ENCODE peak calls at places on chromosomes 2 and 18, in nine cellular contexts. One of them, this sample, is unnamed.

GRCh38 chr2:219522111-219523030 is 8.1 kb downstream of the ASIC4 start:
- DNase-seq in IMR-90: peak
- DNase-seq in suprapubic skin: no peak
- DNase-seq in body of pancreas: no peak
- DNase-seq in breast epithelium: no peak
- DNase-seq in heart left ventricle: no peak
- DNase-seq in HCT116: peak
- DNase-seq in GM12878: no peak
- DNase-seq in A549: no peak
- DNase-seq in this sample: peak

GRCh38 chr18:28961669-28962228 is 784.8 kb upstream of the CDH2 start:
- DNase-seq in A549: peak
- DNase-seq in suprapubic skin: no peak
- DNase-seq in IMR-90: peak
- DNase-seq in GM12878: no peak
- DNase-seq in heart left ventricle: no peak
- DNase-seq in HCT116: peak
- DNase-seq in breast epithelium: no peak
- DNase-seq in body of pancreas: no peak
- DNase-seq in this sample: no peak

GRCh38 chr18:22344908-22345670 is 72.6 kb downstream of the CTAGE1 start:
- DNase-seq in breast epithelium: no peak
- DNase-seq in heart left ventricle: no peak
- DNase-seq in IMR-90: no peak
- DNase-seq in suprapubic skin: no peak
- DNase-seq in body of pancreas: no peak
- DNase-seq in HCT116: no peak
- DNase-seq in GM12878: no peak
- DNase-seq in A549: no peak
- DNase-seq in this sample: peak

GRCh38 chr2:63696496-63696895 is 107.7 kb downstream of the MDH1 start:
- DNase-seq in suprapubic skin: no peak
- DNase-seq in body of pancreas: no peak
- DNase-seq in A549: no peak
- DNase-seq in IMR-90: peak
- DNase-seq in GM12878: no peak
- DNase-seq in HCT116: no peak
- DNase-seq in heart left ventricle: no peak
- DNase-seq in breast epithelium: no peak
- DNase-seq in this sample: no peak

GRCh38 chr2:122643725-122644329 is 888.4 kb downstream of the TSN start:
- DNase-seq in HCT116: no peak
- DNase-seq in heart left ventricle: no peak
- DNase-seq in IMR-90: peak
- DNase-seq in breast epithelium: peak
- DNase-seq in A549: no peak
- DNase-seq in suprapubic skin: no peak
- DNase-seq in body of pancreas: no peak
- DNase-seq in GM12878: no peak
- DNase-seq in this sample: peak

GRCh38 chr2:204971219-204971907 is 426.1 kb downstream of the PARD3B start:
- DNase-seq in suprapubic skin: no peak
- DNase-seq in heart left ventricle: no peak
- DNase-seq in A549: no peak
- DNase-seq in HCT116: no peak
- DNase-seq in IMR-90: no peak
- DNase-seq in body of pancreas: no peak
- DNase-seq in GM12878: no peak
- DNase-seq in breast epithelium: no peak
- DNase-seq in this sample: no peak

GRCh38 chr2:159677654-159678053 is 34.7 kb upstream of the MARCHF7 start:
- DNase-seq in breast epithelium: no peak
- DNase-seq in HCT116: no peak
- DNase-seq in GM12878: no peak
- DNase-seq in IMR-90: peak
- DNase-seq in A549: no peak
- DNase-seq in heart left ventricle: no peak
- DNase-seq in suprapubic skin: no peak
- DNase-seq in body of pancreas: no peak
- DNase-seq in this sample: no peak

GRCh38 chr18:12946549-12947354 is 1.1 kb upstream of the SEH1L start:
- DNase-seq in GM12878: no peak
- DNase-seq in breast epithelium: peak
- DNase-seq in body of pancreas: peak
- DNase-seq in heart left ventricle: peak
- DNase-seq in suprapubic skin: no peak
- DNase-seq in IMR-90: peak
- DNase-seq in A549: peak
- DNase-seq in HCT116: peak
- DNase-seq in this sample: peak

GRCh38 chr2:69933839-69934613 is 19.1 kb downstream of the MXD1 start:
- DNase-seq in breast epithelium: no peak
- DNase-seq in IMR-90: peak
- DNase-seq in body of pancreas: no peak
- DNase-seq in suprapubic skin: no peak
- DNase-seq in A549: peak
- DNase-seq in heart left ventricle: no peak
- DNase-seq in GM12878: no peak
- DNase-seq in HCT116: no peak
- DNase-seq in this sample: peak

GRCh38 chr2:127134235-127134634 is 27.3 kb upstream of the BIN1 start:
- DNase-seq in body of pancreas: no peak
- DNase-seq in breast epithelium: no peak
- DNase-seq in A549: no peak
- DNase-seq in IMR-90: no peak
- DNase-seq in HCT116: no peak
- DNase-seq in GM12878: no peak
- DNase-seq in suprapubic skin: no peak
- DNase-seq in heart left ventricle: no peak
- DNase-seq in this sample: peak

GRCh38 chr2:160621748-160622147 is 128.1 kb upstream of the RBMS1 start:
- DNase-seq in GM12878: no peak
- DNase-seq in breast epithelium: no peak
- DNase-seq in body of pancreas: no peak
- DNase-seq in IMR-90: peak
- DNase-seq in suprapubic skin: no peak
- DNase-seq in A549: no peak
- DNase-seq in HCT116: no peak
- DNase-seq in heart left ventricle: no peak
- DNase-seq in this sample: no peak

GRCh38 chr2:11877764-11878163 is 131.3 kb downstream of the LPIN1 start:
- DNase-seq in suprapubic skin: no peak
- DNase-seq in breast epithelium: no peak
- DNase-seq in GM12878: no peak
- DNase-seq in A549: no peak
- DNase-seq in IMR-90: no peak
- DNase-seq in body of pancreas: no peak
- DNase-seq in HCT116: no peak
- DNase-seq in heart left ventricle: no peak
- DNase-seq in this sample: no peak

GRCh38 chr2:240631561-240632290 is 6.4 kb downstream of the GPR35 start:
- DNase-seq in A549: no peak
- DNase-seq in HCT116: no peak
- DNase-seq in heart left ventricle: peak
- DNase-seq in breast epithelium: no peak
- DNase-seq in body of pancreas: peak
- DNase-seq in suprapubic skin: peak
- DNase-seq in GM12878: no peak
- DNase-seq in IMR-90: no peak
- DNase-seq in this sample: peak

DNA sequence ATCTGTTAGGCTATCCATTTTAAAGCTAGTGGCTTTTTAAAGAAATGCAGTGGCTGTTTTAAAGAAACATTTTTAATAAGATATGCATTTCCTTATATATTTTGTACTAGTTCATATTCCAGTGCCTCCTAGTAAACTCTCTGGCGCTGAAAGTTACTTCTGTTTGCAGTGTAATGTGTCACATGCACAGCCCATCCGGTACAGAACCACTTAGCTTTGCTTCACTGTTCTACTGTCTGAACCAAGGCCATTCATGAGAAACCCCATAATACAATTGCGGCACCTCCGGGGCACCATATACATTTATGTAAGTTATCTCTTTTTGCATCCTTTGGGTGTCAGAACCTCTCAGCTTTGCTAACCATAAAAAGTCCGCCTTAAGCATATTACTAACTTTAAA is 114.6 kb upstream of the KCTD1 start:
- DNase-seq in suprapubic skin: no peak
- DNase-seq in breast epithelium: no peak
- DNase-seq in A549: no peak
- DNase-seq in HCT116: no peak
- DNase-seq in IMR-90: no peak
- DNase-seq in GM12878: no peak
- DNase-seq in heart left ventricle: no peak
- DNase-seq in body of pancreas: no peak
- DNase-seq in this sample: no peak
- TF ChIP-seq POLR2A in suprapubic skin: no peak
- TF ChIP-seq POLR2A in breast epithelium: no peak
- TF ChIP-seq POLR2A in A549: no peak
- TF ChIP-seq POLR2A in HCT116: no peak
- TF ChIP-seq POLR2A in IMR-90: no peak
- TF ChIP-seq POLR2A in GM12878: no peak
- TF ChIP-seq POLR2A in heart left ventricle: no peak
- TF ChIP-seq POLR2A in body of pancreas: no peak
- TF ChIP-seq POLR2A in this sample: no peak

GRCh38 chr2:25257032-25257455 is 84.7 kb downstream of the DNMT3A start:
- DNase-seq in body of pancreas: no peak
- DNase-seq in heart left ventricle: peak
- DNase-seq in suprapubic skin: no peak
- DNase-seq in HCT116: no peak
- DNase-seq in GM12878: no peak
- DNase-seq in A549: no peak
- DNase-seq in IMR-90: peak
- DNase-seq in breast epithelium: no peak
- DNase-seq in this sample: peak

GRCh38 chr2:25258814-25259743 is 82.6 kb downstream of the DNMT3A start:
- DNase-seq in HCT116: no peak
- DNase-seq in breast epithelium: no peak
- DNase-seq in IMR-90: no peak
- DNase-seq in suprapubic skin: no peak
- DNase-seq in heart left ventricle: no peak
- DNase-seq in body of pancreas: no peak
- DNase-seq in GM12878: no peak
- DNase-seq in A549: no peak
- DNase-seq in this sample: no peak

GRCh38 chr2:25259744-25260124 is 82.0 kb downstream of the DNMT3A start:
- DNase-seq in suprapubic skin: no peak
- DNase-seq in A549: no peak
- DNase-seq in GM12878: no peak
- DNase-seq in breast epithelium: no peak
- DNase-seq in IMR-90: no peak
- DNase-seq in body of pancreas: no peak
- DNase-seq in HCT116: no peak
- DNase-seq in heart left ventricle: no peak
- DNase-seq in this sample: no peak

GRCh38 chr2:25256486-25256875 is 85.2 kb downstream of the DNMT3A start:
- DNase-seq in heart left ventricle: no peak
- DNase-seq in HCT116: no peak
- DNase-seq in body of pancreas: no peak
- DNase-seq in GM12878: no peak
- DNase-seq in suprapubic skin: no peak
- DNase-seq in IMR-90: no peak
- DNase-seq in A549: no peak
- DNase-seq in breast epithelium: no peak
- DNase-seq in this sample: no peak

DNA sequence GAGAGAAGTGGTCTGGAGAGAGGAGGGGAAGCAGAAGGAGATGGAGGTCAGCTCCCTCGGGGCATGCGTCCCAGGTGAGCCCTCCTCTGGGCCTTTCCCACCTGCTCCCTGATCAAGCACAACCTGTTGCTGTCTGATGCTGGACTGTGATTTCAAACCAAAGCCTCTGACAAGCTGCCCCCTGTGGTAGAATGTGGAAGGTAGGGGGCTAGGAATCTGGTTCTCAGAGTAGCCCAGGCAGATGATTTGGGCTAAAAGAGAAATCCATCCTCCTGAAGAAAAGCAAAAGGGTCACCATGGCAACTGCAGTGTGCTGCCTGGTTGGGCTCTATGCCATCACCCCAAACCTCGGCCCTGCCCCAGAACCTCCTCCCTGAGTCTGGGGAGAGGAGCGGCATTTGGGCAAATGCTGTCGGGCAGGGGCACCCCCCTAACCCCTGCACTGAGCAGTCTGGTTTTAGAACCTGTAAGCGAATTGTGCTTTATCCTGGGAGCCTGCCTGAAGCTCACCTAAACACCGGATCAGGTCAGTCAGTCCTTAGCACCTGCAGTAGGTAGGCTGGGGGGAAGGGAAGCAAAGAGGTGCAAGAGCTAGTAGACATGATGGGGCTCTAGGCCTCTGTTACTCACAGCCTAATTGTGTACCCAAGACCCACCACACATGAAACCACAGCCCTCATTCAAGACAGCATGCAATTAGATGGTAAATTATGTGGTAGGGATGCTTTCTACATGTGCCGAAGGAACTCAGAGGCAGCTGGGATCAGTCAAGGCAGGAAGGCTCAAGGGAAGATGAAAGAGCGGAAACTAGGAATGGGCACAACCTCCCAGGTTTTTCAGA is 83.6 kb downstream of the DNMT3A start:
- DNase-seq in body of pancreas: no peak
- DNase-seq in GM12878: no peak
- DNase-seq in HCT116: no peak
- DNase-seq in suprapubic skin: no peak
- DNase-seq in heart left ventricle: no peak
- DNase-seq in A549: no peak
- DNase-seq in IMR-90: no peak
- DNase-seq in breast epithelium: no peak
- DNase-seq in this sample: no peak
- TF ChIP-seq CTCF in body of pancreas: no peak
- TF ChIP-seq CTCF in GM12878: no peak
- TF ChIP-seq CTCF in HCT116: no peak
- TF ChIP-seq CTCF in suprapubic skin: no peak
- TF ChIP-seq CTCF in heart left ventricle: no peak
- TF ChIP-seq CTCF in A549: no peak
- TF ChIP-seq CTCF in IMR-90: no peak
- TF ChIP-seq CTCF in breast epithelium: no peak
- TF ChIP-seq CTCF in this sample: no peak

GRCh38 chr18:44759925-44760342 is 79.2 kb downstream of the SETBP1 start:
- DNase-seq in A549: no peak
- DNase-seq in heart left ventricle: no peak
- DNase-seq in suprapubic skin: no peak
- DNase-seq in breast epithelium: no peak
- DNase-seq in IMR-90: no peak
- DNase-seq in GM12878: peak
- DNase-seq in body of pancreas: no peak
- DNase-seq in HCT116: no peak
- DNase-seq in this sample: no peak
- TF ChIP-seq POLR2A in A549: no peak
- TF ChIP-seq POLR2A in heart left ventricle: no peak
- TF ChIP-seq POLR2A in suprapubic skin: no peak
- TF ChIP-seq POLR2A in breast epithelium: no peak
- TF ChIP-seq POLR2A in IMR-90: no peak
- TF ChIP-seq POLR2A in GM12878: peak
- TF ChIP-seq POLR2A in body of pancreas: no peak
- TF ChIP-seq POLR2A in HCT116: no peak
- TF ChIP-seq POLR2A in this sample: no peak

DNA sequence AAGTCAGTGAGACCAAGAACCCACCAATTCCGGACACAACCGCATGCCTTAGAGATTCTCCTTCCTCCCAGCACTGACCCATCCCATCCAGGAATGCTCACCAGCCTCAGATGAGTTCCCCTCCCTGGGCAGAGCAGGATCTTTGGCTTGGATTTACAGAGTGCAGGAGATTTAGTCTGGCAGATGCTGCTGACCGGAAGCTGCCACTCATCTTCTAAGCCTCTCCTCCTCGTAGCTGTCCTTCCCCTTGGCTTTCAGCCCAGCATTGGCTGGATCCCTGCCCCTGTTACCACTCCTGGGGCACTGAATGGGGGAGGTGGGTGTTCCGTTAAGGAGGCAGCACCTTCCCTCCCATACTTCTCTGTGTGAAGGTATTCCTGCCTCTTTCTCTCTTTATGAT is 53.2 kb downstream of the VWA3B start:
- DNase-seq in heart left ventricle: peak
- DNase-seq in breast epithelium: peak
- DNase-seq in suprapubic skin: no peak
- DNase-seq in HCT116: no peak
- DNase-seq in A549: no peak
- DNase-seq in IMR-90: no peak
- DNase-seq in GM12878: no peak
- DNase-seq in body of pancreas: no peak
- DNase-seq in this sample: no peak
- TF ChIP-seq CTCF in heart left ventricle: no peak
- TF ChIP-seq CTCF in breast epithelium: no peak
- TF ChIP-seq CTCF in suprapubic skin: no peak
- TF ChIP-seq CTCF in HCT116: no peak
- TF ChIP-seq CTCF in A549: no peak
- TF ChIP-seq CTCF in IMR-90: no peak
- TF ChIP-seq CTCF in GM12878: no peak
- TF ChIP-seq CTCF in body of pancreas: no peak
- TF ChIP-seq CTCF in this sample: no peak